ENCODE peak calls at places on chromosomes 3 and 15, in eight cellular contexts. U is posterior cingulate gyrus, Z is NCI-H1694, G is OCI-M1, M is HEK293T, F is adrenal gland, C is GM13977, B is pancreas. E is an unnamed sample.
A peak's percentile ranks its signal among the peaks of the same experiment; 100 is the strongest.

GRCh38 chr3:36615861-36616260 is 148.5 kb downstream of the DCLK3 start:
- DNase-seq in F (no peak), B (no peak), M (no peak), G (no peak), C (no peak), Z (no peak), U (no peak), E (no peak)

GRCh38 chr3:188006726-188007393 is 147.1 kb upstream of the LPP start:
- DNase-seq in U (peak; percentile 19), M (no peak), F (no peak), B (no peak), Z (peak; percentile 49), C (no peak), G (no peak), E (peak; percentile 66)

GRCh38 chr3:61530355-61530754 is 31.0 kb upstream of the PTPRG start:
- DNase-seq in F (no peak), U (no peak), G (peak; percentile 52), Z (no peak), B (peak; percentile 21), M (peak; percentile 27), C (no peak), E (peak; percentile 55)

GRCh38 chr15:77653832-77654480 is 21.2 kb upstream of the LINGO1 start:
- DNase-seq in U (no peak), B (no peak), F (no peak), C (no peak), Z (no peak), G (no peak), M (no peak), E (no peak)

GRCh38 chr3:43587303-43587702 is 34.5 kb downstream of the ANO10 start:
- DNase-seq in G (peak; percentile 4), F (no peak), M (no peak), B (no peak), Z (no peak), U (no peak), C (no peak), E (no peak)

GRCh38 chr3:113185436-113185835 is 25.9 kb upstream of the BOC start:
- DNase-seq in C (no peak), Z (no peak), B (no peak), M (no peak), U (no peak), G (no peak), F (no peak), E (no peak)

GRCh38 chr3:133472242-133472641 is 72.4 kb downstream of the BFSP2 start:
- DNase-seq in M (no peak), C (no peak), U (no peak), F (no peak), B (peak; percentile 29), Z (no peak), G (no peak), E (no peak)

GRCh38 chr3:130967281-130967680 is 59.3 kb downstream of the ASTE1 start:
- DNase-seq in B (no peak), M (no peak), U (no peak), G (no peak), F (no peak), C (no peak), Z (no peak), E (no peak)

GRCh38 chr15:65410972-65411371 is 11.8 kb downstream of the IGDCC4 start:
- DNase-seq in M (no peak), G (no peak), U (no peak), C (no peak), Z (no peak), F (no peak), B (no peak), E (no peak)

GRCh38 chr3:126448893-126449180 is 26.9 kb downstream of the ZXDC start:
- DNase-seq in G (no peak), M (no peak), Z (no peak), C (no peak), U (no peak), F (no peak), B (no peak), E (no peak)

GRCh38 chr15:88810449-88810848 is 7.2 kb downstream of the ACAN start:
- DNase-seq in U (no peak), B (no peak), M (no peak), Z (no peak), G (no peak), C (no peak), F (no peak), E (no peak)

GRCh38 chr3:481680-482079 is 285.1 kb downstream of the CHL1 start:
- DNase-seq in U (no peak), F (no peak), B (no peak), M (no peak), C (peak; percentile 45), Z (no peak), G (peak; percentile 79), E (peak; percentile 22)

GRCh38 chr3:126816956-126817777 is 113.1 kb downstream of the CHCHD6 start:
- DNase-seq in F (no peak), B (no peak), M (no peak), U (peak; percentile 36), G (no peak), Z (peak; percentile 52), C (no peak), E (no peak)

GRCh38 chr15:80550910-80551265 is 144.2 kb upstream of the ABHD17C start:
- DNase-seq in G (no peak), U (no peak), B (no peak), M (no peak), Z (no peak), C (no peak), F (no peak), E (no peak)

GRCh38 chr3:132034097-132034485 is 723 bp downstream of the CPNE4 start:
- DNase-seq in B (no peak), Z (no peak), F (no peak), M (no peak), C (no peak), U (no peak), G (no peak), E (no peak)

GRCh38 chr3:156605686-156606605 is 51.0 kb upstream of the SSR3 start:
- DNase-seq in G (no peak), B (peak; percentile 31), U (no peak), M (peak; percentile 22), F (no peak), Z (no peak), C (peak; percentile 16), E (peak; percentile 60)

GRCh38 chr3:15171096-15171495 is 35.0 kb upstream of the CAPN7 start:
- DNase-seq in B (no peak), C (peak; percentile 31), Z (no peak), F (no peak), M (no peak), U (no peak), G (peak; percentile 10), E (no peak)

GRCh38 chr15:45431502-45431901 is 53.2 kb upstream of the GATM start:
- DNase-seq in F (no peak), G (no peak), U (no peak), B (no peak), C (no peak), M (no peak), Z (no peak), E (no peak)

GRCh38 chr3:13890377-13891016 is 10.6 kb upstream of the WNT7A start:
- DNase-seq in G (no peak), B (no peak), M (no peak), Z (no peak), F (peak; percentile 25), U (no peak), C (no peak), E (no peak)

GRCh38 chr15:88651971-88652370 is 13.2 kb downstream of the ISG20 start:
- DNase-seq in M (no peak), Z (no peak), B (no peak), C (no peak), F (peak; percentile 19), G (no peak), U (no peak), E (no peak)

GRCh38 chr15:69272139-69272538 is 26.6 kb upstream of the PAQR5 start:
- DNase-seq in Z (no peak), G (no peak), U (no peak), F (no peak), B (no peak), C (no peak), M (no peak), E (no peak)

GRCh38 chr15:52078876-52079700 is 33.5 kb downstream of the BCL2L10 start:
- DNase-seq in G (peak; percentile 86), B (peak; percentile 76), F (peak; percentile 90), M (peak; percentile 68), U (peak; percentile 77), C (peak; percentile 70), Z (peak; percentile 34), E (peak; percentile 81)

GRCh38 chr3:183073839-183074615 is 25.3 kb downstream of the MCCC1 start:
- DNase-seq in B (no peak), C (no peak), Z (no peak), U (no peak), M (no peak), G (peak; percentile 11), F (no peak), E (peak; percentile 59)

GRCh38 chr3:24220859-24221657 is 273.6 kb downstream of the THRB start:
- DNase-seq in B (no peak), F (peak; percentile 37), Z (no peak), M (no peak), U (peak; percentile 17), C (no peak), G (no peak), E (peak; percentile 58)

GRCh38 chr3:140292684-140293083 is 357.7 kb downstream of the CLSTN2 start:
- DNase-seq in Z (no peak), U (no peak), F (peak; percentile 30), C (no peak), G (no peak), M (no peak), B (no peak), E (no peak)

GRCh38 chr3:138609898-138610266 is 1.3 kb downstream of the FAIM start:
- DNase-seq in C (no peak), U (no peak), F (no peak), G (no peak), M (no peak), Z (no peak), B (no peak), E (no peak)

GRCh38 chr3:120151796-120152195 is 57.5 kb upstream of the GSK3B start:
- DNase-seq in C (no peak), G (no peak), F (no peak), U (no peak), M (no peak), B (no peak), Z (no peak), E (no peak)

GRCh38 chr3:123805504-123805903 is 78.6 kb downstream of the MYLK start:
- DNase-seq in G (peak; percentile 18), B (no peak), Z (no peak), U (no peak), M (no peak), C (no peak), F (no peak), E (no peak)

GRCh38 chr15:89836255-89837133 is 21.8 kb upstream of the ANPEP start:
- DNase-seq in G (no peak), Z (no peak), C (no peak), U (no peak), F (no peak), B (no peak), M (no peak), E (peak; percentile 26)

GRCh38 chr3:182327196-182327681 is 466.1 kb upstream of the ATP11B start:
- DNase-seq in M (no peak), Z (no peak), F (no peak), C (no peak), B (no peak), U (no peak), G (no peak), E (no peak)

GRCh38 chr15:26129852-26130251 is 266.7 kb upstream of the ATP10A start:
- DNase-seq in F (no peak), Z (no peak), C (no peak), M (no peak), G (no peak), B (no peak), U (no peak), E (no peak)

GRCh38 chr15:100493213-100493612 is 35.5 kb downstream of the CERS3 start:
- DNase-seq in U (no peak), C (no peak), Z (no peak), G (no peak), F (no peak), B (no peak), M (no peak), E (no peak)

GRCh38 chr3:110383356-110383755 is 688.3 kb upstream of the NECTIN3 start:
- DNase-seq in M (no peak), B (no peak), F (no peak), C (no peak), U (no peak), G (no peak), Z (no peak), E (no peak)

GRCh38 chr15:77863491-77864105 is 213.9 kb downstream of the TBC1D2B start:
- DNase-seq in G (no peak), C (no peak), F (no peak), M (no peak), Z (no peak), B (no peak), U (no peak), E (no peak)